ENCODE peak calls at places on chromosomes 13 and 19, in four cellular contexts. H, A, I and U are unnamed samples.
A peak's percentile ranks its signal among the peaks of the same experiment; 100 is the strongest.

GRCh38 chr19:8251025-8251472 is 41.9 kb downstream of the CERS4 start:
- DNase-seq in H (no peak), A (no peak), I (no peak), U (no peak)

GRCh38 chr13:103291693-103292572 is 225.7 kb upstream of the SLC10A2 start:
- DNase-seq in H (no peak), A (no peak), I (no peak), U (no peak)

GRCh38 chr13:68810660-68811059 is 1297.0 kb upstream of the ATXN8OS start:
- DNase-seq in H (no peak), A (peak; percentile 3), I (no peak), U (no peak)

GRCh38 chr19:35088514-35088913 is 27.1 kb upstream of the FXYD3 start:
- DNase-seq in H (peak; percentile 48), A (no peak), I (peak; percentile 56), U (no peak)

GRCh38 chr19:51365211-51366049 is 758 bp downstream of the ETFB start:
- DNase-seq in H (no peak), A (peak; percentile 45), I (no peak), U (no peak)

GRCh38 chr19:6773323-6773931 is 919 bp downstream of the VAV1 start:
- DNase-seq in H (no peak), A (peak; percentile 92), I (no peak), U (no peak)

GRCh38 chr13:99371956-99372355 is 64.8 kb upstream of the GPR183 start:
- DNase-seq in H (no peak), A (peak; percentile 91), I (no peak), U (no peak)

GRCh38 chr19:42427313-42427712 is at the start of gene LIPE:
- DNase-seq in H (no peak), A (no peak), I (no peak), U (no peak)

GRCh38 chr19:8988204-8988603 is 22.0 kb downstream of the MUC16 start:
- DNase-seq in H (no peak), A (no peak), I (no peak), U (peak; percentile 10)

GRCh38 chr19:31501427-31502195 is 152.4 kb upstream of the TSHZ3 start:
- DNase-seq in H (no peak), A (no peak), I (no peak), U (no peak)

GRCh38 chr13:19604306-19604705 is 29.2 kb upstream of the MPHOSPH8 start:
- DNase-seq in H (no peak), A (no peak), I (no peak), U (no peak)

GRCh38 chr13:113390874-113391497 is 27.1 kb upstream of the GRTP1 start:
- DNase-seq in H (no peak), A (no peak), I (no peak), U (no peak)

GRCh38 chr19:12733369-12733896 is 1.1 kb downstream of the TRIR start:
- DNase-seq in H (no peak), A (peak; percentile 73), I (no peak), U (no peak)

GRCh38 chr13:31199849-31200635 is at the start of gene B3GLCT:
- DNase-seq in H (no peak), A (peak; percentile 8), I (peak; percentile 19), U (peak; percentile 57)

GRCh38 chr19:5216141-5216847 is 124.3 kb downstream of the PTPRS start:
- DNase-seq in H (no peak), A (no peak), I (no peak), U (no peak)

GRCh38 chr19:1001538-1002166 is 1.4 kb downstream of the GRIN3B start:
- DNase-seq in H (no peak), A (peak; percentile 35), I (no peak), U (peak; percentile 38)

GRCh38 chr13:114132419-114133121 is at the start of gene RASA3:
- DNase-seq in H (no peak), A (peak; percentile 62), I (peak; percentile 41), U (peak; percentile 65)

GRCh38 chr13:48624858-48625257 is 28.9 kb upstream of the CYSLTR2 start:
- DNase-seq in H (no peak), A (no peak), I (no peak), U (no peak)

GRCh38 chr13:59906413-59907027 is 257.2 kb downstream of the DIAPH3 start:
- DNase-seq in H (peak; percentile 22), A (peak; percentile 51), I (peak; percentile 23), U (no peak)

GRCh38 chr19:10874019-10874418 is 2.7 kb downstream of the CARM1 start:
- DNase-seq in H (no peak), A (no peak), I (no peak), U (no peak)

GRCh38 chr13:39890537-39890936 is 235.1 kb downstream of the COG6 start:
- DNase-seq in H (no peak), A (no peak), I (no peak), U (no peak)

GRCh38 chr13:40408602-40409001 is 257.8 kb downstream of the FOXO1 start:
- DNase-seq in H (peak; percentile 30), A (no peak), I (no peak), U (no peak)